ENCODE peak calls at places on chromosomes 11 and 22, in nine cellular contexts. One of them, this sample, is unnamed.

GRCh38 chr22:45908961-45909360 is 68.0 kb downstream of the WNT7B start:
- DNase-seq in AG09309: no peak
- DNase-seq in astrocyte: no peak
- DNase-seq in fibroblast of the aortic adventitia: no peak
- DNase-seq in RWPE2: no peak
- DNase-seq in right lobe of liver: no peak
- DNase-seq in foreskin fibroblast: no peak
- DNase-seq in stomach: no peak
- DNase-seq in NB4: no peak
- DNase-seq in this sample: no peak

GRCh38 chr11:83056204-83056603 is 15.5 kb downstream of the RAB30 start:
- DNase-seq in AG09309: no peak
- DNase-seq in astrocyte: no peak
- DNase-seq in fibroblast of the aortic adventitia: no peak
- DNase-seq in RWPE2: no peak
- DNase-seq in right lobe of liver: no peak
- DNase-seq in foreskin fibroblast: no peak
- DNase-seq in stomach: no peak
- DNase-seq in NB4: no peak
- DNase-seq in this sample: no peak

GRCh38 chr11:35553831-35554230 is 28.4 kb upstream of the PAMR1 start:
- DNase-seq in AG09309: peak; percentile 93
- DNase-seq in astrocyte: peak; percentile 96
- DNase-seq in fibroblast of the aortic adventitia: peak; percentile 89
- DNase-seq in RWPE2: no peak
- DNase-seq in right lobe of liver: no peak
- DNase-seq in foreskin fibroblast: peak; percentile 84
- DNase-seq in stomach: no peak
- DNase-seq in NB4: no peak
- DNase-seq in this sample: peak; percentile 96

GRCh38 chr11:112057170-112057569 is 16.6 kb downstream of the PIH1D2 start:
- DNase-seq in AG09309: no peak
- DNase-seq in astrocyte: no peak
- DNase-seq in fibroblast of the aortic adventitia: no peak
- DNase-seq in RWPE2: no peak
- DNase-seq in right lobe of liver: no peak
- DNase-seq in foreskin fibroblast: no peak
- DNase-seq in stomach: no peak
- DNase-seq in NB4: no peak
- DNase-seq in this sample: no peak

GRCh38 chr11:32581556-32581955 is 2.1 kb upstream of the EIF3M start:
- DNase-seq in AG09309: no peak
- DNase-seq in astrocyte: no peak
- DNase-seq in fibroblast of the aortic adventitia: no peak
- DNase-seq in RWPE2: no peak
- DNase-seq in right lobe of liver: no peak
- DNase-seq in foreskin fibroblast: no peak
- DNase-seq in stomach: no peak
- DNase-seq in NB4: no peak
- DNase-seq in this sample: no peak

GRCh38 chr22:43749473-43749872 is 62.6 kb downstream of the EFCAB6 start:
- DNase-seq in AG09309: no peak
- DNase-seq in astrocyte: no peak
- DNase-seq in fibroblast of the aortic adventitia: no peak
- DNase-seq in RWPE2: no peak
- DNase-seq in right lobe of liver: no peak
- DNase-seq in foreskin fibroblast: no peak
- DNase-seq in stomach: no peak
- DNase-seq in NB4: no peak
- DNase-seq in this sample: no peak

GRCh38 chr11:76008474-76008873 is 193.5 kb downstream of the UVRAG start:
- DNase-seq in AG09309: no peak
- DNase-seq in astrocyte: peak; percentile 70
- DNase-seq in fibroblast of the aortic adventitia: peak; percentile 60
- DNase-seq in RWPE2: no peak
- DNase-seq in right lobe of liver: no peak
- DNase-seq in foreskin fibroblast: peak; percentile 76
- DNase-seq in stomach: no peak
- DNase-seq in NB4: no peak
- DNase-seq in this sample: peak; percentile 79

GRCh38 chr11:8092587-8093424 is 11.8 kb downstream of the TUB start:
- DNase-seq in AG09309: no peak
- DNase-seq in astrocyte: peak; percentile 41
- DNase-seq in fibroblast of the aortic adventitia: peak; percentile 77
- DNase-seq in RWPE2: peak; percentile 63
- DNase-seq in right lobe of liver: no peak
- DNase-seq in foreskin fibroblast: peak; percentile 87
- DNase-seq in stomach: peak; percentile 68
- DNase-seq in NB4: peak; percentile 51
- DNase-seq in this sample: peak; percentile 57

GRCh38 chr11:111299111-111300026 is 1.0 kb downstream of the POU2AF3 start:
- DNase-seq in AG09309: no peak
- DNase-seq in astrocyte: peak; percentile 27
- DNase-seq in fibroblast of the aortic adventitia: peak; percentile 47
- DNase-seq in RWPE2: no peak
- DNase-seq in right lobe of liver: peak; percentile 91
- DNase-seq in foreskin fibroblast: peak; percentile 78
- DNase-seq in stomach: peak; percentile 92
- DNase-seq in NB4: no peak
- DNase-seq in this sample: peak; percentile 46

GRCh38 chr11:128483211-128483788 is 104.1 kb downstream of the ETS1 start:
- DNase-seq in AG09309: no peak
- DNase-seq in astrocyte: no peak
- DNase-seq in fibroblast of the aortic adventitia: no peak
- DNase-seq in RWPE2: no peak
- DNase-seq in right lobe of liver: no peak
- DNase-seq in foreskin fibroblast: no peak
- DNase-seq in stomach: no peak
- DNase-seq in NB4: peak; percentile 80
- DNase-seq in this sample: no peak

GRCh38 chr22:42976131-42976530 is 38.8 kb downstream of the PACSIN2 start:
- DNase-seq in AG09309: no peak
- DNase-seq in astrocyte: no peak
- DNase-seq in fibroblast of the aortic adventitia: no peak
- DNase-seq in RWPE2: no peak
- DNase-seq in right lobe of liver: no peak
- DNase-seq in foreskin fibroblast: no peak
- DNase-seq in stomach: no peak
- DNase-seq in NB4: no peak
- DNase-seq in this sample: no peak

GRCh38 chr22:26711205-26711958 is 54.0 kb downstream of the MIAT start:
- DNase-seq in AG09309: no peak
- DNase-seq in astrocyte: no peak
- DNase-seq in fibroblast of the aortic adventitia: no peak
- DNase-seq in RWPE2: no peak
- DNase-seq in right lobe of liver: no peak
- DNase-seq in foreskin fibroblast: peak; percentile 12
- DNase-seq in stomach: peak; percentile 26
- DNase-seq in NB4: no peak
- DNase-seq in this sample: peak; percentile 6

GRCh38 chr22:35642305-35642741 is 5.9 kb upstream of the APOL6 start:
- DNase-seq in AG09309: no peak
- DNase-seq in astrocyte: no peak
- DNase-seq in fibroblast of the aortic adventitia: peak; percentile 38
- DNase-seq in RWPE2: no peak
- DNase-seq in right lobe of liver: peak; percentile 86
- DNase-seq in foreskin fibroblast: peak; percentile 64
- DNase-seq in stomach: no peak
- DNase-seq in NB4: no peak
- DNase-seq in this sample: peak; percentile 31

GRCh38 chr11:20089796-20090653 is 70.2 kb downstream of the DBX1 start:
- DNase-seq in AG09309: no peak
- DNase-seq in astrocyte: peak; percentile 70
- DNase-seq in fibroblast of the aortic adventitia: peak; percentile 86
- DNase-seq in RWPE2: no peak
- DNase-seq in right lobe of liver: no peak
- DNase-seq in foreskin fibroblast: peak; percentile 41
- DNase-seq in stomach: peak; percentile 70
- DNase-seq in NB4: no peak
- DNase-seq in this sample: peak; percentile 80

GRCh38 chr22:23385301-23386244 is 194.5 kb downstream of the IGLL1 start:
- DNase-seq in AG09309: peak; percentile 23
- DNase-seq in astrocyte: peak; percentile 48
- DNase-seq in fibroblast of the aortic adventitia: peak; percentile 79
- DNase-seq in RWPE2: peak; percentile 66
- DNase-seq in right lobe of liver: peak; percentile 84
- DNase-seq in foreskin fibroblast: peak; percentile 88
- DNase-seq in stomach: peak; percentile 91
- DNase-seq in NB4: peak; percentile 76
- DNase-seq in this sample: peak; percentile 61

GRCh38 chr22:23384899-23385298 is 195.2 kb downstream of the IGLL1 start:
- DNase-seq in AG09309: no peak
- DNase-seq in astrocyte: no peak
- DNase-seq in fibroblast of the aortic adventitia: no peak
- DNase-seq in RWPE2: no peak
- DNase-seq in right lobe of liver: no peak
- DNase-seq in foreskin fibroblast: no peak
- DNase-seq in stomach: no peak
- DNase-seq in NB4: no peak
- DNase-seq in this sample: no peak

GRCh38 chr22:23386822-23387580 is 193.1 kb downstream of the IGLL1 start:
- DNase-seq in AG09309: no peak
- DNase-seq in astrocyte: no peak
- DNase-seq in fibroblast of the aortic adventitia: no peak
- DNase-seq in RWPE2: peak; percentile 42
- DNase-seq in right lobe of liver: no peak
- DNase-seq in foreskin fibroblast: no peak
- DNase-seq in stomach: no peak
- DNase-seq in NB4: no peak
- DNase-seq in this sample: no peak

GRCh38 chr22:23387827-23388491 is 192.1 kb downstream of the IGLL1 start:
- DNase-seq in AG09309: no peak
- DNase-seq in astrocyte: no peak
- DNase-seq in fibroblast of the aortic adventitia: no peak
- DNase-seq in RWPE2: peak; percentile 46
- DNase-seq in right lobe of liver: no peak
- DNase-seq in foreskin fibroblast: no peak
- DNase-seq in stomach: no peak
- DNase-seq in NB4: no peak
- DNase-seq in this sample: no peak

GRCh38 chr22:23386245-23386631 is 193.9 kb downstream of the IGLL1 start:
- DNase-seq in AG09309: no peak
- DNase-seq in astrocyte: no peak
- DNase-seq in fibroblast of the aortic adventitia: no peak
- DNase-seq in RWPE2: no peak
- DNase-seq in right lobe of liver: no peak
- DNase-seq in foreskin fibroblast: no peak
- DNase-seq in stomach: no peak
- DNase-seq in NB4: no peak
- DNase-seq in this sample: no peak
- TF ChIP-seq CTCF in AG09309: no peak
- TF ChIP-seq CTCF in astrocyte: no peak
- TF ChIP-seq CTCF in fibroblast of the aortic adventitia: no peak
- TF ChIP-seq CTCF in RWPE2: peak; percentile 73
- TF ChIP-seq CTCF in right lobe of liver: no peak
- TF ChIP-seq CTCF in foreskin fibroblast: no peak
- TF ChIP-seq CTCF in stomach: no peak
- TF ChIP-seq CTCF in NB4: no peak
- TF ChIP-seq CTCF in this sample: no peak

GRCh38 chr22:48445113-48445827 is 1382.4 kb downstream of the BRD1 start:
- DNase-seq in AG09309: no peak
- DNase-seq in astrocyte: peak; percentile 34
- DNase-seq in fibroblast of the aortic adventitia: no peak
- DNase-seq in RWPE2: no peak
- DNase-seq in right lobe of liver: peak; percentile 24
- DNase-seq in foreskin fibroblast: no peak
- DNase-seq in stomach: no peak
- DNase-seq in NB4: no peak
- DNase-seq in this sample: no peak
- H3K4me3 ChIP-seq in AG09309: no peak overlapping the region
- H3K4me3 ChIP-seq in astrocyte: no peak overlapping the region
- H3K4me3 ChIP-seq in fibroblast of the aortic adventitia: no peak overlapping the region
- H3K4me3 ChIP-seq in RWPE2: no peak overlapping the region
- H3K4me3 ChIP-seq in right lobe of liver: no peak overlapping the region
- H3K4me3 ChIP-seq in foreskin fibroblast: no peak overlapping the region
- H3K4me3 ChIP-seq in stomach: no peak overlapping the region
- H3K4me3 ChIP-seq in NB4: no peak overlapping the region
- H3K4me3 ChIP-seq in this sample: no peak overlapping the region

GRCh38 chr11:122681070-122681469 is 25.5 kb downstream of the UBASH3B start:
- DNase-seq in AG09309: no peak
- DNase-seq in astrocyte: peak; percentile 24
- DNase-seq in fibroblast of the aortic adventitia: peak; percentile 58
- DNase-seq in RWPE2: no peak
- DNase-seq in right lobe of liver: no peak
- DNase-seq in foreskin fibroblast: peak; percentile 53
- DNase-seq in stomach: no peak
- DNase-seq in NB4: no peak
- DNase-seq in this sample: peak; percentile 39

GRCh38 chr11:122679441-122679840 is 23.9 kb downstream of the UBASH3B start:
- DNase-seq in AG09309: no peak
- DNase-seq in astrocyte: no peak
- DNase-seq in fibroblast of the aortic adventitia: no peak
- DNase-seq in RWPE2: no peak
- DNase-seq in right lobe of liver: no peak
- DNase-seq in foreskin fibroblast: peak; percentile 30
- DNase-seq in stomach: no peak
- DNase-seq in NB4: no peak
- DNase-seq in this sample: no peak

GRCh38 chr11:122685041-122685440 is 29.5 kb downstream of the UBASH3B start:
- DNase-seq in AG09309: no peak
- DNase-seq in astrocyte: no peak
- DNase-seq in fibroblast of the aortic adventitia: no peak
- DNase-seq in RWPE2: no peak
- DNase-seq in right lobe of liver: no peak
- DNase-seq in foreskin fibroblast: no peak
- DNase-seq in stomach: no peak
- DNase-seq in NB4: no peak
- DNase-seq in this sample: no peak

GRCh38 chr11:122682464-122682863 is 26.9 kb downstream of the UBASH3B start:
- DNase-seq in AG09309: no peak
- DNase-seq in astrocyte: no peak
- DNase-seq in fibroblast of the aortic adventitia: no peak
- DNase-seq in RWPE2: no peak
- DNase-seq in right lobe of liver: no peak
- DNase-seq in foreskin fibroblast: no peak
- DNase-seq in stomach: no peak
- DNase-seq in NB4: no peak
- DNase-seq in this sample: no peak

GRCh38 chr11:122681731-122682130 is 26.2 kb downstream of the UBASH3B start:
- DNase-seq in AG09309: no peak
- DNase-seq in astrocyte: no peak
- DNase-seq in fibroblast of the aortic adventitia: no peak
- DNase-seq in RWPE2: no peak
- DNase-seq in right lobe of liver: no peak
- DNase-seq in foreskin fibroblast: no peak
- DNase-seq in stomach: no peak
- DNase-seq in NB4: peak; percentile 71
- DNase-seq in this sample: no peak
- TF ChIP-seq CTCF in AG09309: no peak
- TF ChIP-seq CTCF in astrocyte: no peak
- TF ChIP-seq CTCF in fibroblast of the aortic adventitia: no peak
- TF ChIP-seq CTCF in RWPE2: no peak
- TF ChIP-seq CTCF in right lobe of liver: no peak
- TF ChIP-seq CTCF in foreskin fibroblast: no peak
- TF ChIP-seq CTCF in stomach: no peak
- TF ChIP-seq CTCF in NB4: peak; percentile 24
- TF ChIP-seq CTCF in this sample: no peak

DNA sequence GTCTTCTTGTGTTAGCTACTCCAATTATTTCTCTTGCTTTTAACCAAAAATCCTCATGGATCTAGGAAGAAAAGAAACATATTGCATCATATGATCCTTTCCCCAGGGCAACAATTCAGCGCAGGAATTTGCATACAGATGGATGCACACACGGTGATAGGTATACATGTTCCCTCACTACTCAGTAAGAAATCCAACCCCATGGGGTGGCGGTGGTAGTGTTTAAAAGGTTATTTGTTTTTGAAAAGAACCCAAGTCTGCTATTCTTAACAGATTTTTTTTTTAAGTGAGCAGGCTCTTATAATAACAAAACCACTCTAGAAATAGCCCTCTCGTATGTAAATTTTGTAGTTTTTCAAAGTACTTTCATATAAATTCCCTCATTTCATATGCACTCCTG is 4.2 kb upstream of the SYN3 start:
- DNase-seq in AG09309: no peak
- DNase-seq in astrocyte: no peak
- DNase-seq in fibroblast of the aortic adventitia: no peak
- DNase-seq in RWPE2: no peak
- DNase-seq in right lobe of liver: no peak
- DNase-seq in foreskin fibroblast: no peak
- DNase-seq in stomach: no peak
- DNase-seq in NB4: no peak
- DNase-seq in this sample: no peak
- H3K4me3 ChIP-seq in AG09309: no peak overlapping the region
- H3K4me3 ChIP-seq in astrocyte: no peak overlapping the region
- H3K4me3 ChIP-seq in fibroblast of the aortic adventitia: no peak overlapping the region
- H3K4me3 ChIP-seq in RWPE2: no peak overlapping the region
- H3K4me3 ChIP-seq in right lobe of liver: no peak overlapping the region
- H3K4me3 ChIP-seq in foreskin fibroblast: no peak overlapping the region
- H3K4me3 ChIP-seq in stomach: no peak overlapping the region
- H3K4me3 ChIP-seq in NB4: no peak overlapping the region
- H3K4me3 ChIP-seq in this sample: no peak overlapping the region